ENCODE peak calls at places on chromosomes 3 and 15, in five cellular contexts. A is central memory CD8-positive, alpha-beta T cell; O is NCI-H1105 treated with DMSO at 0.1 percent for 48 hours; L is A172; Q is fibroblast of the aortic adventitia. X is an unnamed sample.

GRCh38 chr3:41684802-41685740 is 276.8 kb downstream of the ULK4 start:
- DNase-seq in A (no peak), O (no peak), L (no peak), Q (peak), X (no peak)

GRCh38 chr3:155014953-155015352 is 65.2 kb upstream of the MME start:
- DNase-seq in A (no peak), O (no peak), L (no peak), Q (no peak), X (no peak)

GRCh38 chr3:188647237-188647636 is 493.3 kb downstream of the LPP start:
- DNase-seq in A (no peak), O (no peak), L (no peak), Q (no peak), X (no peak)

GRCh38 chr3:105490045-105490444 is 123.3 kb downstream of the ALCAM start:
- DNase-seq in A (no peak), O (no peak), L (no peak), Q (no peak), X (no peak)

GRCh38 chr3:51471775-51472652 is 27.8 kb downstream of the DCAF1 start:
- DNase-seq in A (no peak), O (no peak), L (no peak), Q (no peak), X (no peak)

GRCh38 chr15:72591361-72591760 is 63.1 kb upstream of the GOLGA6B start:
- DNase-seq in A (no peak), O (no peak), L (no peak), Q (peak), X (no peak)

GRCh38 chr3:132635052-132635451 is 24.6 kb downstream of the ACAD11 start:
- DNase-seq in A (no peak), O (no peak), L (no peak), Q (no peak), X (no peak)

GRCh38 chr3:143563786-143564185 is 284.5 kb downstream of the SLC9A9 start:
- DNase-seq in A (no peak), O (no peak), L (no peak), Q (no peak), X (no peak)

GRCh38 chr3:128347282-128347681 is 119.4 kb downstream of the DNAJB8 start:
- DNase-seq in A (no peak), O (no peak), L (no peak), Q (no peak), X (no peak)

GRCh38 chr3:43363621-43364266 is 77.4 kb downstream of the SNRK start:
- DNase-seq in A (no peak), O (no peak), L (no peak), Q (no peak), X (no peak)

GRCh38 chr3:123122525-123123315 is 55.9 kb downstream of the PDIA5 start:
- DNase-seq in A (no peak), O (no peak), L (peak), Q (peak), X (no peak)

GRCh38 chr15:30042556-30042955 is 40.2 kb upstream of the GOLGA8J start:
- DNase-seq in A (no peak), O (no peak), L (no peak), Q (peak), X (no peak)

GRCh38 chr3:6805236-6805635 is 55.7 kb upstream of the GRM7 start:
- DNase-seq in A (no peak), O (no peak), L (no peak), Q (no peak), X (no peak)

GRCh38 chr3:196988241-196989029 is 19.8 kb upstream of the PIGZ start:
- DNase-seq in A (no peak), O (no peak), L (no peak), Q (no peak), X (peak)

GRCh38 chr3:45010718-45011355 is 15.3 kb upstream of the CLEC3B start:
- DNase-seq in A (no peak), O (no peak), L (peak), Q (peak), X (no peak)

GRCh38 chr15:101188517-101189340 is 63.1 kb downstream of the CHSY1 start:
- DNase-seq in A (no peak), O (no peak), L (peak), Q (peak), X (no peak)

GRCh38 chr3:160720123-160720746 is 35.8 kb upstream of the PPM1L start:
- DNase-seq in A (no peak), O (no peak), L (no peak), Q (no peak), X (no peak)

GRCh38 chr15:68315495-68316007 is 38.0 kb downstream of the FEM1B start:
- DNase-seq in A (no peak), O (no peak), L (no peak), Q (peak), X (peak)

GRCh38 chr3:50246517-50246954 is 10.5 kb downstream of the GNAI2 start:
- DNase-seq in A (peak), O (no peak), L (peak), Q (peak), X (no peak)